ENCODE peak calls at places on chromosome 2, in six cellular contexts. N, R, H, M, X and I are unnamed samples.

GRCh38 chr2:68466361-68466777 is 725 bp downstream of the FBXO48 start:
- ATAC-seq in N (peak), R (peak), H (no peak), M (peak), X (no peak), I (no peak)

GRCh38 chr2:80476535-80477117 is 172.1 kb upstream of the LRRTM1 start:
- ATAC-seq in N (no peak), R (no peak), H (no peak), M (peak), X (no peak), I (no peak)

GRCh38 chr2:62034715-62035114 is 129.2 kb downstream of the COMMD1 start:
- ATAC-seq in N (no peak), R (no peak), H (no peak), M (no peak), X (no peak), I (no peak)

GRCh38 chr2:231397011-231397927 is 1.8 kb downstream of the B3GNT7 start:
- ATAC-seq in N (no peak), R (no peak), H (no peak), M (peak), X (no peak), I (no peak)

GRCh38 chr2:120979398-120979797 is 243.7 kb downstream of the GLI2 start:
- ATAC-seq in N (no peak), R (no peak), H (no peak), M (no peak), X (no peak), I (no peak)

GRCh38 chr2:128628206-128628605 is 309.5 kb upstream of the HS6ST1 start:
- ATAC-seq in N (no peak), R (no peak), H (no peak), M (no peak), X (no peak), I (no peak)

GRCh38 chr2:235218486-235218907 is 266.7 kb downstream of the SH3BP4 start:
- ATAC-seq in N (no peak), R (no peak), H (no peak), M (no peak), X (no peak), I (no peak)

GRCh38 chr2:140502951-140503630 is 1627.7 kb downstream of the LRP1B start:
- ATAC-seq in N (no peak), R (no peak), H (no peak), M (peak), X (no peak), I (no peak)

GRCh38 chr2:114405486-114406250 is 36.8 kb upstream of the DPP10 start:
- ATAC-seq in N (no peak), R (no peak), H (no peak), M (no peak), X (no peak), I (no peak)

GRCh38 chr2:30511122-30512083 is 64.4 kb downstream of the LCLAT1 start:
- ATAC-seq in N (peak), R (peak), H (no peak), M (no peak), X (peak), I (peak)

GRCh38 chr2:96427917-96428316 is 77.2 kb downstream of the NEURL3 start:
- ATAC-seq in N (peak), R (peak), H (no peak), M (no peak), X (no peak), I (no peak)

GRCh38 chr2:163132850-163133249 is 294.3 kb upstream of the KCNH7 start:
- ATAC-seq in N (no peak), R (peak), H (no peak), M (peak), X (no peak), I (no peak)

GRCh38 chr2:202628646-202629213 is 6.0 kb upstream of the FAM117B start:
- ATAC-seq in N (peak), R (no peak), H (no peak), M (no peak), X (no peak), I (no peak)

GRCh38 chr2:8438996-8439395 is 242.9 kb upstream of the ID2 start:
- ATAC-seq in N (no peak), R (no peak), H (peak), M (no peak), X (no peak), I (no peak)

GRCh38 chr2:109005686-109006204 is 16.7 kb upstream of the EDAR start:
- ATAC-seq in N (no peak), R (no peak), H (no peak), M (no peak), X (peak), I (no peak)

GRCh38 chr2:109612991-109613921 is 510 bp downstream of the SEPTIN10 start:
- ATAC-seq in N (peak), R (peak), H (peak), M (peak), X (no peak), I (peak)

GRCh38 chr2:190562121-190562520 is 27.6 kb upstream of the NEMP2 start:
- ATAC-seq in N (peak), R (peak), H (no peak), M (no peak), X (peak), I (no peak)

GRCh38 chr2:235095569-235095968 is 143.8 kb downstream of the SH3BP4 start:
- ATAC-seq in N (no peak), R (no peak), H (no peak), M (no peak), X (no peak), I (no peak)

GRCh38 chr2:64421199-64421598 is 32.8 kb upstream of the LGALSL start:
- ATAC-seq in N (no peak), R (no peak), H (no peak), M (no peak), X (no peak), I (no peak)

GRCh38 chr2:144421606-144422510 is 98.1 kb downstream of the ZEB2 start:
- ATAC-seq in N (no peak), R (no peak), H (no peak), M (no peak), X (no peak), I (no peak)

GRCh38 chr2:239533917-239534316 is 133.1 kb upstream of the HDAC4 start:
- ATAC-seq in N (no peak), R (no peak), H (no peak), M (no peak), X (no peak), I (peak)

DNA sequence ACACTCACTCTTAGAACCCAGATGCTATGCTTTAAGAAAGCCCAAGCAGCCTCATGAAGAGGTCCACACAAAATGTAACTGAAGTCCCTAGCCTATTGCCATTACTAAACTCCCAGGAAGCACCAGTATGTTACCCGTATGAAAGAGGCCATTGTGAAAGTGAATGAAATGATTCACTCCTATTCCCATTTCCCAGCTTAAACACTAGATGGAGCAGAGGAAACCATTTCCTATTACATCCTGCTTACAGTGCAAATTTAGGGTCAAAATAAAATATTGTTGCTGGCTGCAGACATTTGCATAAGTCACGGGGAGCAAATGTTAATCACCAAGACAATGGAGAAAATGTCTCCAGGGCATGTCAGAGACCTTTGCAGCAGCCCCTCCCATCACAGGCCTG is 989.7 kb upstream of the CRIM1 start:
- ATAC-seq in N (no peak), R (peak), H (no peak), M (no peak), X (no peak), I (no peak)
- TF ChIP-seq EP300 in N (no peak), R (no peak), H (no peak), M (no peak), X (no peak), I (no peak)

GRCh38 chr2:58089081-58089480 is 42.5 kb downstream of the VRK2 start:
- ATAC-seq in N (no peak), R (no peak), H (no peak), M (no peak), X (no peak), I (no peak)
- TF ChIP-seq POLR2A in N (no peak), R (no peak), H (no peak), M (no peak), X (no peak), I (no peak)

DNA sequence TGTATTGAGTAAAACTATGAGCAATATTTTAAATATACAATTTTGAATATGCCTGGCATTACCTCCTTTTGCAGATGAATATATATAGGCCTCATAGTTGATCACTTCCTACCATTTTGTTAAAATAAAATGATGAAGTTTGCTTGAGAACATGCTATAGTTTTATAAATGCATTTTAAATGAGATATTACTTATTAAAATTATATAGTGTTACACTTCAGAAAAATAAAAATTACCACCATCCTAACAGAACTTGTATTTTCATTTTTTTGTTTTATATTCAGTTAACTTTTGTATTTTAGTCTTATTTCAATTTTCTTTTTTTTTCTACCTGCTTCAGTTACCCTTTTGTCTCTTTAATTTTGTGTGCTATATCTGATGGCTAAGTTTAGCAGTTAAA is 426.9 kb downstream of the PARD3B start:
- ATAC-seq in N (no peak), R (no peak), H (no peak), M (no peak), X (no peak), I (no peak)
- TF ChIP-seq EP300 in N (no peak), R (no peak), H (no peak), M (no peak), X (no peak), I (no peak)

DNA sequence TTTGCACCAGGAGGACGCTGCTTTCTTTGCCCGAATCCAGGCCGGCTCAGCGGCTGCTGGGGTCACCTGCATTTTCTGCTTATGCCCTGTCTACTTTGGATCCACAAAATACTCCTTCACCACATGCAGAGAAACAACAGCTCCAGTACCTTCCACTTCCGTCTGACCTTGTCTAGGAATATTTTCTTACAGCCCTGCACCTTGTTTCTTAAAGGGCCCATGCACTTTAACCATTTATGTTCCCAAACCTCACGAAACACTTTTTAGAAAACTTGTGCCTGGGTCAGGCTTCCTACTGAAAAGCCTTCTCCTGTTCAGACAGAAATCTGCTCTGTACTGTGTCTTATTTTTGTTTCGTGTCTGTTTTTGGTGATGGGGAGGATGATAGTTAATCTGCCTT is 129.4 kb upstream of the NCK2 start:
- ATAC-seq in N (no peak), R (no peak), H (no peak), M (no peak), X (no peak), I (no peak)
- TF ChIP-seq POLR2A in N (no peak), R (no peak), H (no peak), M (no peak), X (no peak), I (no peak)

GRCh38 chr2:27133905-27134780 is at the start of gene PREB:
- ATAC-seq in N (peak), R (peak), H (peak), M (peak), X (peak), I (peak)
- TF ChIP-seq EP300 in N (no peak), R (no peak), H (no peak), M (no peak), X (no peak), I (no peak)

GRCh38 chr2:215405722-215406581 is 29.9 kb downstream of the FN1 start:
- ATAC-seq in N (peak), R (no peak), H (no peak), M (peak), X (no peak), I (no peak)
- TF ChIP-seq POLR2A in N (peak), R (no peak), H (no peak), M (no peak), X (no peak), I (no peak)

GRCh38 chr2:38751043-38751846 is at the start of gene SRSF7:
- ATAC-seq in N (peak), R (peak), H (peak), M (peak), X (peak), I (peak)

GRCh38 chr2:38751847-38752410 is 768 bp upstream of the SRSF7 start:
- ATAC-seq in N (peak), R (peak), H (peak), M (no peak), X (peak), I (no peak)

GRCh38 chr2:38748857-38749804 is 2.0 kb downstream of the SRSF7 start:
- ATAC-seq in N (no peak), R (no peak), H (no peak), M (no peak), X (no peak), I (no peak)

GRCh38 chr2:38750793-38751042 is 443 bp downstream of the SRSF7 start:
- ATAC-seq in N (peak), R (peak), H (peak), M (peak), X (peak), I (peak)

GRCh38 chr2:38750011-38750792 is 959 bp downstream of the SRSF7 start:
- ATAC-seq in N (peak), R (peak), H (peak), M (peak), X (peak), I (peak)
- TF ChIP-seq EP300 in N (no peak), R (no peak), H (no peak), M (no peak), X (no peak), I (no peak)

GRCh38 chr2:100391735-100392515 is 25.5 kb downstream of the CHST10 start:
- ATAC-seq in N (no peak), R (no peak), H (no peak), M (no peak), X (no peak), I (no peak)
- TF ChIP-seq POLR2A in N (no peak), R (no peak), H (no peak), M (no peak), X (no peak), I (no peak)

GRCh38 chr2:218615868-218616315 is 8.2 kb downstream of the PLCD4 start:
- ATAC-seq in N (peak), R (peak), H (no peak), M (no peak), X (no peak), I (peak)
- TF ChIP-seq EP300 in N (no peak), R (no peak), H (no peak), M (no peak), X (no peak), I (peak)

GRCh38 chr2:54927085-54927750 is 123.0 kb downstream of the RTN4 start:
- ATAC-seq in N (no peak), R (no peak), H (no peak), M (no peak), X (no peak), I (no peak)

GRCh38 chr2:54927751-54928615 is 122.3 kb downstream of the RTN4 start:
- ATAC-seq in N (no peak), R (no peak), H (no peak), M (no peak), X (no peak), I (no peak)

GRCh38 chr2:54925022-54925421 is 125.2 kb downstream of the RTN4 start:
- ATAC-seq in N (no peak), R (no peak), H (no peak), M (no peak), X (no peak), I (no peak)

GRCh38 chr2:54920660-54921059 is 129.6 kb downstream of the RTN4 start:
- ATAC-seq in N (no peak), R (no peak), H (no peak), M (no peak), X (no peak), I (no peak)

GRCh38 chr2:54924121-54924520 is 126.1 kb downstream of the RTN4 start:
- ATAC-seq in N (no peak), R (no peak), H (no peak), M (no peak), X (no peak), I (no peak)
- TF ChIP-seq POLR2A in N (no peak), R (no peak), H (no peak), M (no peak), X (no peak), I (no peak)